ENCODE peak calls at places on chromosomes 2 and 18, in six cellular contexts. One of them, this sample, is unnamed.

GRCh38 chr2:238895361-238895882 is 47.5 kb downstream of the TWIST2 start:
- DNase-seq in activated CD4-positive, alpha-beta T cell treated with anti-CD3 and anti-CD28 coated beads for 24 hours: no peak
- DNase-seq in adipocyte: no peak
- DNase-seq in fibroblast of mammary gland: peak
- DNase-seq in pancreas: no peak
- DNase-seq in posterior cingulate gyrus: no peak
- DNase-seq in this sample: no peak

GRCh38 chr2:105744091-105744908 is 412 bp upstream of the NCK2 start:
- DNase-seq in activated CD4-positive, alpha-beta T cell treated with anti-CD3 and anti-CD28 coated beads for 24 hours: peak
- DNase-seq in adipocyte: peak
- DNase-seq in fibroblast of mammary gland: no peak
- DNase-seq in pancreas: peak
- DNase-seq in posterior cingulate gyrus: peak
- DNase-seq in this sample: peak

GRCh38 chr2:128448331-128449225 is 129.9 kb upstream of the HS6ST1 start:
- DNase-seq in activated CD4-positive, alpha-beta T cell treated with anti-CD3 and anti-CD28 coated beads for 24 hours: no peak
- DNase-seq in adipocyte: no peak
- DNase-seq in fibroblast of mammary gland: no peak
- DNase-seq in pancreas: no peak
- DNase-seq in posterior cingulate gyrus: no peak
- DNase-seq in this sample: no peak

GRCh38 chr18:67301592-67301991 is 214.9 kb downstream of the DSEL start:
- DNase-seq in activated CD4-positive, alpha-beta T cell treated with anti-CD3 and anti-CD28 coated beads for 24 hours: no peak
- DNase-seq in adipocyte: no peak
- DNase-seq in fibroblast of mammary gland: peak
- DNase-seq in pancreas: no peak
- DNase-seq in posterior cingulate gyrus: no peak
- DNase-seq in this sample: peak

GRCh38 chr2:7625392-7626138 is 708.4 kb downstream of the RNF144A start:
- DNase-seq in activated CD4-positive, alpha-beta T cell treated with anti-CD3 and anti-CD28 coated beads for 24 hours: no peak
- DNase-seq in adipocyte: no peak
- DNase-seq in fibroblast of mammary gland: no peak
- DNase-seq in pancreas: no peak
- DNase-seq in posterior cingulate gyrus: no peak
- DNase-seq in this sample: no peak

GRCh38 chr2:71223767-71224333 is 3.1 kb downstream of the PAIP2B start:
- DNase-seq in activated CD4-positive, alpha-beta T cell treated with anti-CD3 and anti-CD28 coated beads for 24 hours: no peak
- DNase-seq in adipocyte: peak
- DNase-seq in fibroblast of mammary gland: peak
- DNase-seq in pancreas: peak
- DNase-seq in posterior cingulate gyrus: peak
- DNase-seq in this sample: peak

GRCh38 chr2:10385933-10386773 is 62.0 kb downstream of the ODC1 start:
- DNase-seq in activated CD4-positive, alpha-beta T cell treated with anti-CD3 and anti-CD28 coated beads for 24 hours: no peak
- DNase-seq in adipocyte: peak
- DNase-seq in fibroblast of mammary gland: peak
- DNase-seq in pancreas: no peak
- DNase-seq in posterior cingulate gyrus: no peak
- DNase-seq in this sample: peak

GRCh38 chr2:239337122-239337876 is 63.5 kb downstream of the HDAC4 start:
- DNase-seq in activated CD4-positive, alpha-beta T cell treated with anti-CD3 and anti-CD28 coated beads for 24 hours: no peak
- DNase-seq in adipocyte: no peak
- DNase-seq in fibroblast of mammary gland: no peak
- DNase-seq in pancreas: no peak
- DNase-seq in posterior cingulate gyrus: peak
- DNase-seq in this sample: no peak

GRCh38 chr2:169715379-169716228 is 18.0 kb upstream of the KLHL23 start:
- DNase-seq in activated CD4-positive, alpha-beta T cell treated with anti-CD3 and anti-CD28 coated beads for 24 hours: no peak
- DNase-seq in adipocyte: peak
- DNase-seq in fibroblast of mammary gland: peak
- DNase-seq in pancreas: peak
- DNase-seq in posterior cingulate gyrus: peak
- DNase-seq in this sample: no peak

GRCh38 chr18:39318008-39318407 is 1752.4 kb upstream of the CELF4 start:
- DNase-seq in activated CD4-positive, alpha-beta T cell treated with anti-CD3 and anti-CD28 coated beads for 24 hours: no peak
- DNase-seq in adipocyte: no peak
- DNase-seq in fibroblast of mammary gland: no peak
- DNase-seq in pancreas: no peak
- DNase-seq in posterior cingulate gyrus: no peak
- DNase-seq in this sample: no peak

GRCh38 chr2:237525559-237526157 is 38.6 kb downstream of the MLPH start:
- DNase-seq in activated CD4-positive, alpha-beta T cell treated with anti-CD3 and anti-CD28 coated beads for 24 hours: no peak
- DNase-seq in adipocyte: no peak
- DNase-seq in fibroblast of mammary gland: no peak
- DNase-seq in pancreas: no peak
- DNase-seq in posterior cingulate gyrus: peak
- DNase-seq in this sample: no peak

GRCh38 chr18:24502621-24503020 is 42.2 kb downstream of the HRH4 start:
- DNase-seq in activated CD4-positive, alpha-beta T cell treated with anti-CD3 and anti-CD28 coated beads for 24 hours: no peak
- DNase-seq in adipocyte: no peak
- DNase-seq in fibroblast of mammary gland: no peak
- DNase-seq in pancreas: no peak
- DNase-seq in posterior cingulate gyrus: peak
- DNase-seq in this sample: no peak

This sample was measured in kidney tubule cell.